ENCODE peak calls at places on chromosomes 4 and X, in eight cellular contexts. W, M, O, G, Y, X, Q and E are unnamed samples.
A peak's percentile ranks its signal among the peaks of the same experiment; 100 is the strongest.

GRCh38 chrX:150478496-150479492 is 89.6 kb upstream of the MTM1 start:
- DNase-seq in W (no peak), M (no peak), O (peak; percentile 67), G (no peak), Y (no peak), X (no peak), Q (no peak), E (no peak)

GRCh38 chrX:1592128-1592862 is 891 bp downstream of the AKAP17A start:
- DNase-seq in W (no peak), M (peak; percentile 43), O (peak; percentile 28), G (peak; percentile 22), Y (peak; percentile 43), X (peak; percentile 36), Q (peak; percentile 52), E (no peak)

GRCh38 chr4:105305019-105305836 is 158.6 kb downstream of the TET2 start:
- DNase-seq in W (no peak), M (no peak), O (peak; percentile 10), G (no peak), Y (no peak), X (no peak), Q (no peak), E (no peak)

GRCh38 chr4:113673450-113673849 is 88.1 kb downstream of the CAMK2D start:
- DNase-seq in W (peak; percentile 19), M (peak; percentile 76), O (peak; percentile 25), G (peak; percentile 33), Y (no peak), X (no peak), Q (peak; percentile 42), E (peak; percentile 7)

GRCh38 chrX:152817082-152817744 is 13.3 kb downstream of the CETN2 start:
- DNase-seq in W (no peak), M (peak; percentile 5), O (no peak), G (peak; percentile 29), Y (peak; percentile 37), X (peak; percentile 55), Q (peak; percentile 53), E (peak; percentile 16)

GRCh38 chrX:45472968-45473367 is 272.3 kb upstream of the DIPK2B start:
- DNase-seq in W (no peak), M (peak; percentile 70), O (no peak), G (peak; percentile 70), Y (no peak), X (no peak), Q (no peak), E (no peak)

GRCh38 chr4:675036-675804 is 878 bp downstream of the MYL5 start:
- DNase-seq in W (no peak), M (no peak), O (no peak), G (no peak), Y (no peak), X (no peak), Q (no peak), E (no peak)

GRCh38 chrX:71671043-71671829 is 3.9 kb downstream of the LOC101059915 start:
- DNase-seq in W (no peak), M (peak; percentile 70), O (no peak), G (no peak), Y (no peak), X (no peak), Q (no peak), E (peak; percentile 27)

GRCh38 chr4:139889194-139889762 is 223.7 kb downstream of the MGST2 start:
- DNase-seq in W (no peak), M (peak; percentile 91), O (no peak), G (no peak), Y (no peak), X (no peak), Q (no peak), E (no peak)

GRCh38 chrX:66638591-66639500 is at the start of gene EDA2R:
- DNase-seq in W (no peak), M (peak; percentile 89), O (peak; percentile 71), G (peak; percentile 91), Y (no peak), X (no peak), Q (peak; percentile 80), E (peak; percentile 5)

GRCh38 chr4:76250962-76251361 is 559 bp upstream of the FAM47E start:
- DNase-seq in W (no peak), M (no peak), O (peak; percentile 13), G (peak; percentile 1), Y (no peak), X (no peak), Q (peak; percentile 37), E (no peak)

GRCh38 chr4:1683371-1683902 is 676 bp downstream of the FAM53A start:
- DNase-seq in W (no peak), M (peak; percentile 66), O (peak; percentile 12), G (peak; percentile 89), Y (peak; percentile 7), X (no peak), Q (peak; percentile 49), E (no peak)

GRCh38 chrX:17375631-17376380 is 806 bp downstream of the NHS start:
- DNase-seq in W (no peak), M (peak; percentile 27), O (no peak), G (peak; percentile 43), Y (peak; percentile 18), X (no peak), Q (peak; percentile 36), E (no peak)

GRCh38 chrX:24266996-24267395 is 46.9 kb downstream of the SUPT20HL2 start:
- DNase-seq in W (no peak), M (peak; percentile 29), O (no peak), G (peak; percentile 48), Y (no peak), X (no peak), Q (no peak), E (no peak)

GRCh38 chr4:157265281-157265680 is 44.8 kb downstream of the GRIA2 start:
- DNase-seq in W (peak; percentile 16), M (peak; percentile 52), O (no peak), G (peak; percentile 42), Y (peak; percentile 24), X (no peak), Q (peak; percentile 38), E (no peak)

GRCh38 chr4:137819964-137820383 is 287.7 kb upstream of the PCDH18 start:
- DNase-seq in W (peak; percentile 50), M (peak; percentile 57), O (peak; percentile 63), G (peak; percentile 55), Y (peak; percentile 12), X (no peak), Q (peak; percentile 81), E (peak; percentile 17)

GRCh38 chr4:124710911-124711310 is 1.6 kb downstream of the ANKRD50 start:
- DNase-seq in W (no peak), M (peak; percentile 23), O (no peak), G (peak; percentile 27), Y (no peak), X (no peak), Q (no peak), E (no peak)
- H3K79me2 ChIP-seq in W (peaks cover 59% of the 10 kb centered on the region), M (peaks cover 58% of the 10 kb centered on the region), O (peaks cover 26% of the 10 kb centered on the region), G (peaks cover 52% of the 10 kb centered on the region), Y (peaks cover 21% of the 10 kb centered on the region), X (peaks cover 60% of the 10 kb centered on the region), Q (peaks cover 60% of the 10 kb centered on the region), E (peaks cover 54% of the 10 kb centered on the region)

GRCh38 chrX:76420237-76420636 is 7.3 kb upstream of the MAGEE1 start:
- DNase-seq in W (no peak), M (no peak), O (no peak), G (no peak), Y (no peak), X (no peak), Q (no peak), E (no peak)
- TF ChIP-seq CTCF in W (peak; percentile 21), M (peak; percentile 26), O (peak; percentile 15), G (no peak), Y (peak; percentile 47), X (no peak), Q (no peak), E (peak; percentile 19)

GRCh38 chrX:65528705-65529340 is 5.8 kb downstream of the LAS1L start:
- DNase-seq in W (no peak), M (peak; percentile 8), O (peak; percentile 55), G (peak; percentile 6), Y (peak; percentile 40), X (peak; percentile 68), Q (peak; percentile 64), E (peak; percentile 52)
- TF ChIP-seq EZH2 in W (no peak), M (no peak), O (no peak), G (no peak), Y (no peak), X (no peak), Q (no peak), E (no peak)

GRCh38 chr4:37908488-37909343 is 17.8 kb downstream of the TBC1D1 start:
- DNase-seq in W (no peak), M (peak; percentile 28), O (no peak), G (peak; percentile 85), Y (no peak), X (no peak), Q (no peak), E (no peak)

GRCh38 chr4:37903901-37904300 is 13.0 kb downstream of the TBC1D1 start:
- DNase-seq in W (no peak), M (no peak), O (no peak), G (no peak), Y (no peak), X (no peak), Q (no peak), E (no peak)

GRCh38 chr4:37904824-37905223 is 13.9 kb downstream of the TBC1D1 start:
- DNase-seq in W (no peak), M (no peak), O (no peak), G (no peak), Y (no peak), X (no peak), Q (no peak), E (no peak)

GRCh38 chr4:37902738-37903693 is 12.1 kb downstream of the TBC1D1 start:
- DNase-seq in W (no peak), M (no peak), O (no peak), G (no peak), Y (no peak), X (no peak), Q (no peak), E (no peak)

DNA sequence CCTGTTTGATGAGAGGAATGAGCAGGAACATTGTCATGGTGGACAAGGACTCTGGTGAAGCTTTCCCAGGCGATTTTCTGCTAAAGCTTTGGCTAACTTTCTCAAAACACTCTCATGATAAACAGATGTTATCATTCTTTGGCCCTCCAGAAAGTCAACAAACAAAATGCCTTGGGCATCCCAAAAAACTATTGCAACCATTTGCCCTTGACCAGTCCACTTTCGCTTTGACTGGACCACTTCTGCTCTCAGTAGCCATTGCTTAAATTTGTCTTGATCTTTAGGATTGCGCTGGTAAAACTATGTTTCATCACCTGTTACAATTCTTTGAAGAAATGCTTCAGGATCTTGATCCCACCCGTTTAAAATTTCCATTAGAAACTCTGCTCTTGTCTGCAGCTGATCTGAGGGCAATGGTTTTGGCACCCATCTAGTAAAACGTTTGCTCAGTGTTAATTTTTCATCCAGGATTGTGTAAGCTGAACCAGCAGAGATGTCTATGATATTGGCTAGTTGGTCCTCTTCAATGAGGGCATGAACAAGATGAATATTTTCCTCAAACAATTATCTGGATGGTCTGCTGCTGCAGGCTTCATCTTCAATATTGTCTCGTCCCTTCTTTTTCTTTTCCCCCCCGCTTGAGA is 14.8 kb downstream of the TBC1D1 start:
- DNase-seq in W (no peak), M (no peak), O (no peak), G (no peak), Y (no peak), X (no peak), Q (no peak), E (no peak)
- H3K79me2 ChIP-seq in W (no peaks in the 10 kb centered on the region), M (no peaks in the 10 kb centered on the region), O (peaks cover 77% of the 10 kb centered on the region), G (no peaks in the 10 kb centered on the region), Y (no peaks in the 10 kb centered on the region), X (no peaks in the 10 kb centered on the region), Q (no peaks in the 10 kb centered on the region), E (peaks cover 11% of the 10 kb centered on the region)

DNA sequence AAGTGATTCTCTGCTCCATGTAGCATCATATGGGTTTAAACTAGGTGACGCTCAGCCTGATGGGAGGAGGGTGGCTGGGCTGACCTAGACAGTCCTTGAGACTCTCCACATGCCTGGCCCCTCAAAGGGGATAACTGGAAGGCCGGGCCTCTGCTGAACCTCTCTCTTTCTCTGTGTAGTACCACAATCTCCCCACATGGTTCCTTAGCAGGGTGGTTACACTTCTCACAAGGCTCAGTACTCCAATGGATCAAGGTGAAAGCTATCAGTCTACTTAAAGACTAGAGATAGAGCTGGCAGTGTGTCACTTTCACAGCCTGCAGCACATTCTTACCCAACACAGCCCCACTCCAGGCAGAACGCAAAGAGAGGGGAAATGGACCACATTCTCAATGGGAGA is 80.4 kb downstream of the LDB2 start:
- DNase-seq in W (no peak), M (no peak), O (no peak), G (no peak), Y (no peak), X (no peak), Q (peak; percentile 80), E (no peak)
- TF ChIP-seq CTCF in W (no peak), M (no peak), O (no peak), G (no peak), Y (no peak), X (no peak), Q (no peak), E (no peak)